ENCODE peak calls at places on chromosome 3, in eight cellular contexts. R is SK-N-SH, F is kidney epithelial cell, B is lower lobe of right lung, Z is PC-3, Y is esophagus squamous epithelium, N is OCI-LY7, Q is suprapubic skin. T is an unnamed sample.

GRCh38 chr3:74661672-74662071 is 47.2 kb upstream of the CNTN3 start:
- DNase-seq in R (no peak), F (no peak), B (no peak), Z (no peak), Y (no peak), N (no peak), Q (no peak), T (no peak)

GRCh38 chr3:10697918-10698317 is 118.1 kb upstream of the SLC6A11 start:
- DNase-seq in R (no peak), F (no peak), B (no peak), Z (peak; percentile 11), Y (no peak), N (no peak), Q (no peak), T (no peak)

GRCh38 chr3:108305484-108306172 is 9.3 kb downstream of the HHLA2 start:
- DNase-seq in R (no peak), F (no peak), B (peak; percentile 56), Z (peak; percentile 94), Y (no peak), N (no peak), Q (no peak), T (peak; percentile 70)

GRCh38 chr3:50885491-50885890 is 210.8 kb downstream of the DOCK3 start:
- DNase-seq in R (peak; percentile 4), F (no peak), B (no peak), Z (peak; percentile 39), Y (no peak), N (no peak), Q (no peak), T (no peak)

GRCh38 chr3:39115870-39116269 is 8.4 kb downstream of the TTC21A start:
- DNase-seq in R (no peak), F (no peak), B (no peak), Z (no peak), Y (no peak), N (no peak), Q (no peak), T (no peak)

GRCh38 chr3:122100591-122101491 is 45.7 kb downstream of the CD86 start:
- DNase-seq in R (no peak), F (no peak), B (no peak), Z (peak; percentile 16), Y (no peak), N (peak; percentile 27), Q (no peak), T (no peak)

GRCh38 chr3:135192929-135193328 is 397.9 kb downstream of the EPHB1 start:
- DNase-seq in R (no peak), F (no peak), B (no peak), Z (peak; percentile 41), Y (no peak), N (no peak), Q (no peak), T (no peak)

GRCh38 chr3:194208701-194209100 is 72.8 kb downstream of the HES1 start:
- DNase-seq in R (no peak), F (no peak), B (no peak), Z (no peak), Y (no peak), N (no peak), Q (no peak), T (no peak)

GRCh38 chr3:46965151-46965550 is 11.4 kb downstream of the CCDC12 start:
- DNase-seq in R (no peak), F (no peak), B (no peak), Z (peak; percentile 26), Y (no peak), N (no peak), Q (no peak), T (no peak)

GRCh38 chr3:133827684-133828083 is 22.1 kb downstream of the SRPRB start:
- DNase-seq in R (no peak), F (no peak), B (no peak), Z (no peak), Y (no peak), N (no peak), Q (no peak), T (no peak)

GRCh38 chr3:187718802-187719201 is 16.4 kb upstream of the RTP2 start:
- DNase-seq in R (no peak), F (no peak), B (peak; percentile 42), Z (no peak), Y (no peak), N (no peak), Q (no peak), T (no peak)

GRCh38 chr3:189772584-189772983 is 141.4 kb downstream of the TP63 start:
- DNase-seq in R (no peak), F (no peak), B (no peak), Z (no peak), Y (no peak), N (no peak), Q (no peak), T (no peak)

GRCh38 chr3:190024912-190025311 is 95.8 kb downstream of the P3H2 start:
- DNase-seq in R (no peak), F (no peak), B (no peak), Z (peak; percentile 44), Y (no peak), N (no peak), Q (no peak), T (no peak)

GRCh38 chr3:71428841-71429609 is 154.5 kb downstream of the FOXP1 start:
- DNase-seq in R (no peak), F (no peak), B (peak; percentile 59), Z (no peak), Y (no peak), N (peak; percentile 30), Q (no peak), T (no peak)

GRCh38 chr3:18153571-18154173 is 271.5 kb downstream of the SATB1 start:
- DNase-seq in R (no peak), F (peak; percentile 65), B (no peak), Z (peak; percentile 86), Y (no peak), N (no peak), Q (no peak), T (no peak)

GRCh38 chr3:125048282-125048681 is 7.5 kb downstream of the HEG1 start:
- DNase-seq in R (no peak), F (no peak), B (no peak), Z (no peak), Y (no peak), N (no peak), Q (no peak), T (no peak)

GRCh38 chr3:189355481-189356201 is 183.9 kb downstream of the TPRG1 start:
- DNase-seq in R (no peak), F (peak; percentile 35), B (no peak), Z (peak; percentile 84), Y (no peak), N (no peak), Q (no peak), T (no peak)

GRCh38 chr3:184941408-184941807 is 129.4 kb downstream of the VPS8 start:
- DNase-seq in R (no peak), F (no peak), B (no peak), Z (no peak), Y (no peak), N (no peak), Q (no peak), T (no peak)

GRCh38 chr3:159128628-159129027 is 326.8 kb downstream of the MFSD1 start:
- DNase-seq in R (no peak), F (no peak), B (no peak), Z (peak; percentile 74), Y (no peak), N (no peak), Q (no peak), T (no peak)

GRCh38 chr3:188905991-188906635 is 265.7 kb upstream of the TPRG1 start:
- DNase-seq in R (no peak), F (no peak), B (no peak), Z (no peak), Y (no peak), N (no peak), Q (no peak), T (no peak)

GRCh38 chr3:117632191-117632590 is 922.6 kb downstream of the TUSC7 start:
- DNase-seq in R (no peak), F (no peak), B (no peak), Z (no peak), Y (no peak), N (no peak), Q (no peak), T (no peak)

DNA sequence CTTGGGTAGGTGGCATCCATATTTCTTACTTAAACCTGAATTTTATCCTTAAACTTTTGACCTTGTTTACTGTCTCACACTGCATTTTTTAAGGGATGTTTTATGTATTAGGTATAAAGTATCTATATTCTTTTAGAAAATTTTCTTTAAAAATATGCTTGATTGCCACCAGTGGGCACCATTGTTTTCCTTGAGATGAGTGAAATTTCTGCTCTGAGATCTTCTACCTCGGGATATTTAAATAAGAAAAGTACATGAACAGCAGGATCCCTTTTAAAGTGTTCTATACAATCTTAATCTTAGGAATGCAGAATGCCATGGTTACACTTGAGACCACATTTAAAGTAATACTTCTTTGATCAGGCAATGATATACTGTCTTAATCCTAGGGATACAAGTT is 108.7 kb downstream of the SLMAP start:
- DNase-seq in R (no peak), F (no peak), B (no peak), Z (peak; percentile 41), Y (no peak), N (peak; percentile 8), Q (no peak), T (no peak)
- TF ChIP-seq CTCF in R (peak; percentile 67), F (peak; percentile 45), B (no peak), Z (peak; percentile 58), Y (peak; percentile 44), N (peak; percentile 70), Q (peak; percentile 10), T (peak; percentile 33)

GRCh38 chr3:196354151-196354550 is 16.0 kb upstream of the TM4SF19 start:
- DNase-seq in R (no peak), F (no peak), B (no peak), Z (no peak), Y (no peak), N (no peak), Q (no peak), T (no peak)
- H3K36me3 ChIP-seq in R (peaks cover 57% of the 10 kb centered on the region), F (peaks cover 1% of the 10 kb centered on the region), B (peaks cover 68% of the 10 kb centered on the region), Z (peaks cover 27% of the 10 kb centered on the region), Y (no peaks in the 10 kb centered on the region), N (peaks cover 48% of the 10 kb centered on the region), Q (peaks cover 31% of the 10 kb centered on the region), T (peaks cover 73% of the 10 kb centered on the region)

DNA sequence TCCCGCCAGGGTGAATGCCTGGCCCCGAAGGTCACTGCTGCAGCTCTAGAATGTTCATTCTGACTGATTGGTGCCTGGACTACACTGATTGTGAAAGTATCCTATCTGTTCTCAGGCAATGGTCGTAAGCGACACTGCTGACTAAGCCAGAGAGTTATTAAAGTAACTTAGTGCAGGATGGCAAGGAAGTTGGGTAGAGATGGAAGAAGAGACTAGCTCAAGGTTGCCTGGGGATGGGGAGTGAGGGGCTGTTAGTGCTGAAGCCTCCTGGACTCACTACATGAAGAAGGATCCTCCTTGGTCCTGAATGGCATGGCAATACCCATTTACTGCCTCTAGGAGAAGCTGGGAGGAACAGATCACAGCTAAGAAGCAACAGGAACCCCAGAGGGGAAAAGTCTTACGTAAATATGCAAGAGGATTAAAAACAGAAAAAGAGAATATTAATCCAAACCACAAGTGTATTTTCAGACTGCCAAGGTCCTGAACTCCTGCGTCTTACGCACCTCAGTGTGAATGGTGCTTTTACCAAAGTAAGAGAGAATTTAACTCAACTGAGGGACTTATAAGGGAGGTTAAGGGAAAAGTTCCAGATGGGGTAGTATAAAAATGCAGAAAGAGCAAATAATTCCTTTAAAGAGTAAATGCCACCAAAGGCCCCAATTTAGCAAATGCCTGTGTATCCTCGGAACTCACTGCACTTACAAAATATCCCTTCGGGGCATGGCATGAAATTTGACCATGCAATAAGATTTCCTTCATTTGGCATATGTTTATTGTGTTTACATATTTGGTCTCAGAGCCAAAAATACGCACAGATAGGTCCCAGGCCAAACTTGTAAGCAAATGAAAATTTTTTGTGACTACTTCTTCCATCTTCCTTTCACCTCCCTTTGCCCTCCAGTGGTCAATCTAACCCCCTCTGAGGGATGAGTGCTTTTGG is 64.0 kb upstream of the DGKG start:
- DNase-seq in R (no peak), F (no peak), B (no peak), Z (peak; percentile 81), Y (no peak), N (no peak), Q (no peak), T (no peak)
- TF ChIP-seq CTCF in R (no peak), F (peak; percentile 12), B (peak; percentile 18), Z (peak; percentile 62), Y (peak; percentile 39), N (peak; percentile 37), Q (no peak), T (peak; percentile 21)

GRCh38 chr3:72767927-72768880 is 80.0 kb downstream of the SHQ1 start:
- DNase-seq in R (no peak), F (no peak), B (no peak), Z (no peak), Y (no peak), N (no peak), Q (no peak), T (no peak)
- H3K36me3 ChIP-seq in R (peaks cover 23% of the 10 kb centered on the region), F (no peaks in the 10 kb centered on the region), B (no peaks in the 10 kb centered on the region), Z (no peaks in the 10 kb centered on the region), Y (no peaks in the 10 kb centered on the region), N (peaks cover 7% of the 10 kb centered on the region), Q (no peaks in the 10 kb centered on the region), T (peaks cover 7% of the 10 kb centered on the region)